ENCODE peak calls at places on chromosomes 7 and 10, in seven cellular contexts. C is fibroblast of mammary gland, R is epithelial cell of esophagus, T is BE2C, O is Caco-2, P is AG04450, B is choroid plexus epithelial cell. X is an unnamed sample.

GRCh38 chr7:64795176-64795575 is 948 bp downstream of the ZNF138 start:
- DNase-seq in C (no peak), R (no peak), T (no peak), O (no peak), P (no peak), B (no peak), X (no peak)

GRCh38 chr7:44184221-44184873 is 4.9 kb downstream of the GCK start:
- DNase-seq in C (peak), R (peak), T (no peak), O (no peak), P (peak), B (peak), X (peak)

GRCh38 chr10:48590945-48591344 is 13.9 kb downstream of the ARHGAP22 start:
- DNase-seq in C (no peak), R (no peak), T (no peak), O (no peak), P (no peak), B (no peak), X (no peak)

GRCh38 chr7:151847681-151848081 is 29.2 kb downstream of the PRKAG2 start:
- DNase-seq in C (no peak), R (peak), T (no peak), O (no peak), P (no peak), B (peak), X (no peak)

GRCh38 chr7:90817846-90818245 is 221.7 kb downstream of the CDK14 start:
- DNase-seq in C (no peak), R (no peak), T (no peak), O (no peak), P (no peak), B (no peak), X (no peak)

GRCh38 chr7:143305423-143306070 is 10.4 kb upstream of the CLCN1 start:
- DNase-seq in C (peak), R (peak), T (peak), O (peak), P (no peak), B (peak), X (peak)

GRCh38 chr10:102802920-102803534 is 34.2 kb downstream of the CYP17A1 start:
- DNase-seq in C (peak), R (peak), T (no peak), O (no peak), P (peak), B (peak), X (peak)

GRCh38 chr7:135979674-135980660 is 2.8 kb upstream of the MTPN start:
- DNase-seq in C (peak), R (peak), T (no peak), O (no peak), P (no peak), B (peak), X (peak)

GRCh38 chr7:36303202-36304098 is 86.2 kb upstream of the ANLN start:
- DNase-seq in C (peak), R (peak), T (peak), O (no peak), P (peak), B (peak), X (peak)

GRCh38 chr10:15267496-15267895 is 99.0 kb upstream of the NMT2 start:
- DNase-seq in C (peak), R (no peak), T (no peak), O (no peak), P (no peak), B (no peak), X (peak)

DNA sequence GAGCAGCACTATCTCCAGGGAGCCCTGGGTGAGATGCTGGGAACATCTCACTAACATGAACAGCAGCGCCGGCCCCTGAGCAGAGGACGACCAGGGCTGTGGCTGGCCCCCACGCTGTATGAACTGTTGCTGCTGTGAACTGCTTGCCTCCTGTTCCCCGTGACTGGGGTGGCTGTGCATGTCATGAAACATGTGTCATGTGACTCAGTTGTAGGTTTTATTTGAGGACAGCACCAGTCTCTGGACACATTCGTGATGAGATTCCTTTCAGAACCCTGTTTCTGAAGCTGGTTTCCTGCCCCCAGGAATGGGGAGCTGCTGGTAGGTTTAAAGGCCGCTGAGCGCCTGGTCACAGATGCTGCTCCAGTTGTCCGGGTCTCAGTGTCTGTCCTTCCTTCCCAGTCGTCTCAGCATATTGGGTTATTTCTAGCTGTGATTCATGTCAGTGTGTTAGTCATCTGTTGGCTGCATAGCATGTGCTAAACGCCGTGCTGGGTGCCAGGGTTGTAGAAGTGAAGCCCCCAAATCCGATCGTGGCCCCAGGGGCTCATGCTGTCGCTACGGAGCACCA is 79.1 kb upstream of the PPIF start:
- DNase-seq in C (peak), R (peak), T (no peak), O (no peak), P (no peak), B (peak), X (peak)
- H3K4me3 ChIP-seq in C (no peak), R (no peak), T (no peak), O (no peak), P (no peak), B (no peak), X (no peak)

GRCh38 chr7:92813390-92814024 is 22.9 kb downstream of the CDK6 start:
- DNase-seq in C (peak), R (no peak), T (no peak), O (no peak), P (no peak), B (peak), X (peak)
- H3K4me3 ChIP-seq in C (no peak), R (no peak), T (no peak), O (no peak), P (no peak), B (no peak), X (no peak)

GRCh38 chr10:31322647-31323046 is 3.6 kb downstream of the ZEB1 start:
- DNase-seq in C (peak), R (no peak), T (no peak), O (no peak), P (no peak), B (peak), X (peak)
- H3K4me3 ChIP-seq in C (peak), R (no peak), T (no peak), O (no peak), P (peak), B (no peak), X (peak)

GRCh38 chr7:29987821-29988317 is 1.7 kb downstream of the SCRN1 start:
- DNase-seq in C (peak), R (peak), T (no peak), O (peak), P (peak), B (peak), X (peak)
- H3K4me3 ChIP-seq in C (peak), R (peak), T (peak), O (peak), P (peak), B (peak), X (peak)

DNA sequence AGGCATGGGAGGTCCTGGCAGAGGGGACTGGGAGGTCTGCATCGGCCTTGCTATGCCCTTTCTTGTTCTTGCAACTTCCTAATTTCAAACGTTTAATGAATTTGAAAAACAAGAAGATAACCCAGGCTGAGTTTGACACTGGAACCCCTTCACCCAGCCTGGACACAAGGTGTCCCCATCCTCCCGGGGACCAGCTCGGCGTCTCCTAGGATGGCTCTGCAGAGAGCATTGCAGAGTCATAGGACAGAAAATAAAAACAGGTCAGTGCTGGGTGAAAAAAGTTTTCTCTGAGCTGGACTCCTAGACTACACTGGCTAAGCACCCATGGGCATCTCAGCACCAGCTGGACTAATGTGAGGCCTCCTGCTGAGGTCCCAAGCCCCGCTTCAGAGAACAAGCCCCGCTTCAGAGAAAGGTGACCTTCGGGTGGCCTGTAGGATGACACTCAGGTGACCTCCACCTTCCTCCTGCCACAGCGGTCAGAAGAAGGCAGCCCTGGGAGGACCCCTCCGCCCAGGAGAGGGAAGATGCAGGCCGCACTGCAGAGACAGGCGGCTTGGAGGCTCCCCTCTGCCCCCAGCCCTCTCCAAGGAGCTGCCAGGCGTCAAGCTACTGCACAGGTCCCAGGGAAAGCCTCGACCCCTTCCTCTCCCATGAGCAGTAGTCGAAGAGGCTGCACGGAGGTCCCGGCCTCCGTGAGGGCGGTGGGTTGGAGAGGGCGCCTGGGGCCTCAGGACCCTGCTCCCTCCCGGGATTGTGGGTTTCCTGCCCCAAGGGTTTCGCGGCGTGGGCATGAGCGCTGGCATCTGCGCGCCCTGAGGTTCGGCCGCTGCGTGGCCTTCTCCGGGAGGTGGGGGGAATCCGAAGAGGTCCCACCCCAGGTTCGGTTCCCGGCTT is 9.2 kb upstream of the UNCX start:
- DNase-seq in C (no peak), R (no peak), T (no peak), O (peak), P (no peak), B (no peak), X (no peak)
- H3K4me3 ChIP-seq in C (no peak), R (no peak), T (no peak), O (no peak), P (no peak), B (no peak), X (no peak)

DNA sequence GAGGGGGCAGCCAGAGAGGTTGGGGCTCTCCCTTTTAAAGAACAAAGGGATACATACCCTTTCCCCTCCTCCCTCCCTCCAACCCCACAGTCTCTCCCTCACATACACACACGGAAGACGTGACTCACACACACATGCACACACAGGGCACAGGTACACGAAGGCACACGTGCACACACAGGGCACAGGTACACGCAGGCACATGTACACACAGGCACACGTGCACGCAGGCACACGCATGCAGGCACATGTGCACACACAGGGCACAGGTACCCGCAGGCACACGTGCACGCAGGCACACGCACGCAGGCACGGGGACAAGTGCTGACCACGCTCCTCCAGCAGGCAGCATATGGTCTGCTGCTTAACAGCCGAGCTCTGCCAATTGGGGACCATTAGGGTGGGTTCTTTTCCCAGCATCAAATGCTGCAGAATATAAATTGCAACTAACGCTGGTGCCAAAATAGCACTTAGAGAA is 55.0 kb upstream of the TNRC18 start:
- DNase-seq in C (no peak), R (no peak), T (no peak), O (no peak), P (no peak), B (no peak), X (no peak)
- H3K4me3 ChIP-seq in C (no peak), R (no peak), T (peak), O (no peak), P (no peak), B (no peak), X (no peak)

X was measured in cardiac fibroblast.